ENCODE peak calls at places on chromosome 11, in nine cellular contexts. S, E, V, G, R, Z, A, D and P are unnamed samples.

GRCh38 chr11:70603064-70603755 is 204.9 kb downstream of the CTTN start:
- DNase-seq in S (no peak), E (no peak), V (no peak), G (no peak), R (no peak), Z (no peak), A (no peak), D (no peak), P (peak; percentile 86)

GRCh38 chr11:10478066-10478465 is 23.0 kb downstream of the AMPD3 start:
- DNase-seq in S (no peak), E (no peak), V (no peak), G (no peak), R (no peak), Z (no peak), A (no peak), D (no peak), P (no peak)

GRCh38 chr11:66874232-66874631 is 17.4 kb downstream of the LRFN4 start:
- DNase-seq in S (no peak), E (no peak), V (no peak), G (no peak), R (no peak), Z (no peak), A (no peak), D (no peak), P (no peak)

GRCh38 chr11:134800130-134800529 is 388.1 kb upstream of the B3GAT1 start:
- DNase-seq in S (no peak), E (no peak), V (no peak), G (no peak), R (no peak), Z (no peak), A (no peak), D (no peak), P (no peak)

GRCh38 chr11:117887431-117888139 is 11.1 kb upstream of the FXYD6 start:
- DNase-seq in S (no peak), E (no peak), V (no peak), G (no peak), R (no peak), Z (no peak), A (no peak), D (no peak), P (no peak)

GRCh38 chr11:592918-593317 is 16.6 kb downstream of the PHRF1 start:
- DNase-seq in S (no peak), E (no peak), V (no peak), G (no peak), R (no peak), Z (no peak), A (no peak), D (no peak), P (no peak)

GRCh38 chr11:18171377-18172000 is 1.1 kb upstream of the MRGPRX4 start:
- DNase-seq in S (no peak), E (no peak), V (no peak), G (peak; percentile 37), R (no peak), Z (peak; percentile 23), A (peak; percentile 27), D (no peak), P (peak; percentile 20)

GRCh38 chr11:12979928-12980689 is 29.0 kb upstream of the RASSF10 start:
- DNase-seq in S (peak; percentile 16), E (no peak), V (no peak), G (no peak), R (no peak), Z (no peak), A (no peak), D (no peak), P (no peak)

GRCh38 chr11:33687733-33688479 is 12.7 kb downstream of the C11orf91 start:
- DNase-seq in S (peak; percentile 30), E (no peak), V (no peak), G (peak; percentile 70), R (peak; percentile 20), Z (peak; percentile 60), A (peak; percentile 45), D (no peak), P (peak; percentile 35)

GRCh38 chr11:131409307-131409706 is 38.9 kb downstream of the NTM start:
- DNase-seq in S (no peak), E (no peak), V (no peak), G (no peak), R (no peak), Z (no peak), A (no peak), D (no peak), P (no peak)

GRCh38 chr11:65524747-65525658 is at the start of gene SCYL1:
- DNase-seq in S (peak; percentile 84), E (peak; percentile 91), V (peak; percentile 77), G (peak; percentile 53), R (peak; percentile 88), Z (no peak), A (no peak), D (peak; percentile 57), P (peak; percentile 80)

GRCh38 chr11:117986981-117987495 is 844 bp downstream of the IL10RA start:
- DNase-seq in S (no peak), E (no peak), V (peak; percentile 50), G (no peak), R (peak; percentile 54), Z (no peak), A (no peak), D (no peak), P (peak; percentile 87)

GRCh38 chr11:3056296-3057068 is 741 bp downstream of the CARS1 start:
- DNase-seq in S (no peak), E (peak; percentile 48), V (peak; percentile 27), G (no peak), R (no peak), Z (no peak), A (no peak), D (no peak), P (peak; percentile 55)

GRCh38 chr11:86408845-86409244 is 34.2 kb downstream of the CCDC81 start:
- DNase-seq in S (no peak), E (no peak), V (no peak), G (peak; percentile 32), R (no peak), Z (no peak), A (no peak), D (no peak), P (no peak)

GRCh38 chr11:59463176-59463575 is 6.4 kb downstream of the OR4D6 start:
- DNase-seq in S (no peak), E (no peak), V (no peak), G (no peak), R (no peak), Z (no peak), A (no peak), D (no peak), P (no peak)

GRCh38 chr11:10778217-10778970 is 27.3 kb downstream of the CTR9 start:
- DNase-seq in S (no peak), E (no peak), V (no peak), G (no peak), R (no peak), Z (no peak), A (no peak), D (no peak), P (no peak)

GRCh38 chr11:96338910-96339703 is 3.9 kb downstream of the MAML2 start:
- DNase-seq in S (no peak), E (peak; percentile 52), V (no peak), G (no peak), R (peak; percentile 33), Z (no peak), A (no peak), D (no peak), P (peak; percentile 91)

GRCh38 chr11:121035823-121036222 is 11.9 kb downstream of the TBCEL start:
- DNase-seq in S (no peak), E (no peak), V (no peak), G (no peak), R (no peak), Z (no peak), A (no peak), D (no peak), P (no peak)

GRCh38 chr11:120832609-120833221 is 191.2 kb upstream of the TBCEL start:
- DNase-seq in S (no peak), E (no peak), V (no peak), G (no peak), R (no peak), Z (no peak), A (no peak), D (no peak), P (no peak)